ENCODE peak calls at places on chromosomes 4 and X, in four cellular contexts. L is sigmoid colon, W is SK-N-SH, D is HL-60. P is an unnamed sample.

GRCh38 chr4:168437192-168437938 is 42.9 kb downstream of the DDX60L start:
- DNase-seq in L (no peak), W (no peak), D (no peak), P (no peak)

GRCh38 chrX:134173541-134174272 is 63.3 kb upstream of the CCDC160 start:
- DNase-seq in L (no peak), W (peak), D (no peak), P (no peak)

GRCh38 chr4:68082758-68083157 is 46.9 kb downstream of the TMPRSS11F start:
- DNase-seq in L (no peak), W (no peak), D (no peak), P (no peak)

GRCh38 chr4:41640905-41641304 is 102.9 kb downstream of the LIMCH1 start:
- DNase-seq in L (no peak), W (no peak), D (no peak), P (no peak)

GRCh38 chr4:8539661-8540060 is 40.5 kb upstream of the GPR78 start:
- DNase-seq in L (peak), W (no peak), D (no peak), P (no peak)

GRCh38 chr4:61500883-61501282 is 300.8 kb downstream of the ADGRL3 start:
- DNase-seq in L (no peak), W (no peak), D (no peak), P (no peak)

GRCh38 chr4:24473309-24473721 is 111.0 kb downstream of the DHX15 start:
- DNase-seq in L (peak), W (peak), D (peak), P (peak)

GRCh38 chrX:150361070-150361776 is 1.9 kb upstream of the MAMLD1 start:
- DNase-seq in L (no peak), W (peak), D (no peak), P (no peak)

GRCh38 chr4:104163820-104164219 is 330.9 kb downstream of the CXXC4 start:
- DNase-seq in L (no peak), W (no peak), D (no peak), P (no peak)

DNA sequence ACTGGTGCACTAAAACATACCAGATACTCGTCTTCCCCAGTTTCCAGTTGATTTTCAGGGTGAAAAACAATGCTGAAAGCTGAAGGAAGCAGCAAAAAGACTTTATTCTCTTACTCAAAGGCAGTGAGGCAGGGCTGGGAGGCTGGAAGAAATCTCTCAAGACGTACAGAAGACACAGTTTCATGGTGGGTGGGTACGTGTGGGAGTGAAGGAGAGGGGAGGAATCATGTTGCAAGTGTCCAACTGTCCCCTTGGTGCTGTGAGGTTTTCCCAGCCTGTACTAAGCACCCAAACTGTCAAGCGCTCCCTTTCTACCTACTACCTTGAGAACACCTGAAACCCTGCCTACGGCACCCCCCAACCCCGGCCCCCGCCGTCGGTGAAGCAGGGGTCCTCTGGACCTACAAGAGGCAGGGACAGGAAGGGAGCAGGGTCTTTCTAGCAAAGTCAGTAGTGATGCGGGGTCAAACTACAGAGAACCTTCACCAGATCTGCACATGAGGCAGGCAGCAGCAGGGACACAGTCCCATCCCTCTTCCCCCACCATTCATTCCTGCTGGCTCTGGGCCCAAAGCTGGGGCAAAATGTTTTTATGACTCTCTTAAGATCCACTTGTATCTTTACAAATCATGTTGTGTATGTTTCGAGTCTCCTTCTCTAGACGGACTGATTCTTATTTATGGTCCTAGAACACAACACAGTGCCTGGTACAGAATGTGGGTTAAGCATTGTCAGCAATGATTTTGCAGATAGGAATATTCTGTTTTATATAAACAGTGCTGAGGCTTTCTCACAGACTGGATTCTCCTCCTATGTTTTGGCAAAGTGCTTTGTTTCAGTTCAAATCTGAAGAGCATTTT is 2.4 kb upstream of the SETD7 start:
- DNase-seq in L (peak), W (no peak), D (no peak), P (no peak)
- TF ChIP-seq POLR2AphosphoS5 in L (no peak), W (no peak), D (no peak), P (no peak)

GRCh38 chrX:115957862-115958490 is 212.6 kb upstream of the AGTR2 start:
- DNase-seq in L (no peak), W (peak), D (no peak), P (no peak)

GRCh38 chrX:115958687-115959359 is 211.7 kb upstream of the AGTR2 start:
- DNase-seq in L (no peak), W (peak), D (no peak), P (no peak)

GRCh38 chrX:115960440-115961084 is 210.0 kb upstream of the AGTR2 start:
- DNase-seq in L (no peak), W (no peak), D (no peak), P (no peak)
- TF ChIP-seq POLR2AphosphoS5 in L (no peak), W (no peak), D (no peak), P (no peak)

DNA sequence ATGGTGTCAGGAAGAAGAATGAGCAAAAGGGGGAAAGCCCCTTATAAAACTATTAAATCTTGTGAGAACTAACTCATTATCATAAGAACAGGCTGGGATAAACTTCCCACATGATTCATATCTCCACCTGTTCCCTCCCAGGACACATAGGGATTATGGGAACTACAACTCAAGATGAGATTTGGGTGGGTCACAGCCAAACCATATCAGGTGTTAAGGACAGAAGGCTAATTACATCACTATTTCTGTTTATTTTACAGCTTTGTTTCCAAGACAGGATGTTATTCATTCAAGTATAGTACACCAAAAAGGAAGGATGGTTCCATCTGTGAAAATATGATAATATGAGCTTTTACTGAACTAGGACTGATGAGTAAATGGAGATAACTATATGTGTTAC is 63.7 kb upstream of the ARSJ start:
- DNase-seq in L (no peak), W (no peak), D (no peak), P (no peak)
- TF ChIP-seq POLR2AphosphoS5 in L (no peak), W (no peak), D (no peak), P (no peak)

GRCh38 chr4:110638347-110638746 is 15.5 kb upstream of the PITX2 start:
- DNase-seq in L (no peak), W (no peak), D (no peak), P (no peak)

GRCh38 chr4:110643096-110643495 is 20.2 kb upstream of the PITX2 start:
- DNase-seq in L (no peak), W (no peak), D (no peak), P (no peak)

GRCh38 chr4:110641218-110641617 is 18.3 kb upstream of the PITX2 start:
- DNase-seq in L (no peak), W (no peak), D (no peak), P (no peak)

GRCh38 chr4:110639207-110640092 is 16.6 kb upstream of the PITX2 start:
- DNase-seq in L (no peak), W (no peak), D (no peak), P (no peak)

DNA sequence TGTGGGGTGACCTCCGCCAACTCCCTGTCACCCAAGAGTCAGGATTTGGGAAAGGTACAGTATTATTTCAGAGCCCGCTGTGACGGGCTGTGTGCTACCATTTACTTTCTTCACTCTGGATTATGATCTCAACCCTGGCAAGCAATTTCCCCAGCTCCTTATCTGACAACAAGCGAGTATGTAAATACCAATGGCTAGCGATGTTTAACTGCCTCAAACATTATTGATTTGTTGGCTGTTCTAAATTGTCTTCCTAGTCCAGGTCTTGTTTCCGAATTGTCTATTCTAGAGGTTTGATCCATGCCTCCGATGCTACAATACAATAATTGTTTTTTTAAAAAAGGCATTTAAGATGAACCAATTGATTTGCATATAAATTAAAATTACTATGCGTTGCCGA is 17.7 kb upstream of the PITX2 start:
- DNase-seq in L (no peak), W (no peak), D (no peak), P (no peak)
- TF ChIP-seq POLR2AphosphoS5 in L (no peak), W (no peak), D (no peak), P (no peak)

DNA sequence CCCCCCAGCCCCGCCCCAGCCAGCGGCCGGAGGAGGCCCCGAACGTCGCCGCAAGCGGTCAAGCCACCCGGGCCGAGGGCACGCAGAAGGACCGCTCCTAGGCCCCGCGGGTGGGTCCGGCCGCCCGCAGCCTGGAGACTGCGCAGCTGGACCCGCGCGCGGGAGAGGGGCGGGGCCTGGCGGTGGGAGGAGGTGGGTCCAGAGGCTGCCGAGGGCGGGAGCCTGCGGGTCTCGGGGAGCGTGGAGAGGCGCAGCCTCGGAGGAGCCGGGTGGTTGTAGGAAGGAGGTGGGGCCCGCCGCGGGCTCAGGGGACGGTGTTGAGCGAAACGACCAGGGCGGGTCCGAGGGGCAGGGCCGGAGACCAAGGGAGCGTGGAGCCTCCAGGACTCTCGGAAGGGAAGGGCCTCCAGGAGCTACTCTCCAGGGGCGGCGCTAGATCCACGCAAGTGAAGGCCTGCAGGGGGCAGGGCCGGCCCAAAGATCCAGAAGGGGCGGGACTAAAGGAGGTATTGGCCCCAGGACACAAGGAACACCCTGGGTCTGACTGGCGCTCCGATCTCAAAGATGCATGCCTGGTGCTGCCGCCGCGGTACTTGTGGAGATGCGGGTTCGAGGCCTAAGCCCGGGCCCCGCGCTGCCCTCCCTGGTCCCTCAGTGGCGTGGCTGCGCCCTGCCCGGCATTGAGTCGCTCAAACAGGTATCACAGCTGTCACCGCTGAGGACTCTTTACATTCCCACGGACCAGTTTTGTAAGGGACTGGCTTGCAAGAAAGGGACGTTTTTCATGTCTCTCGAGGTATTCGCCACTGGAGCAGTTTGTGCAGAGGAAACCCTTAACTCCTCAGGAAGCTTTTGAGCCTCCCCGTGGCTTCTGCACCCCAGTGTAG is 5.9 kb downstream of the TIMM17B start:
- DNase-seq in L (peak), W (peak), D (peak), P (peak)
- TF ChIP-seq POLR2AphosphoS5 in L (peak), W (no peak), D (no peak), P (peak)